ENCODE peak calls at places on chromosomes 6 and 20, in seven cellular contexts. Y, K, T, N, O, Z and L are unnamed samples.

GRCh38 chr6:32685603-32686002 is 19.1 kb upstream of the HLA-DQB1 start:
- DNase-seq in Z (no peak), O (no peak), N (no peak), Y (no peak), T (peak; percentile 25), K (no peak), L (no peak)

GRCh38 chr20:29873946-29874345 is 1383.5 kb upstream of the DEFB115 start:
- DNase-seq in N (peak; percentile 70), Z (peak; percentile 94), K (peak; percentile 93), T (peak; percentile 72), O (peak; percentile 91), Y (peak; percentile 81), L (no peak)

GRCh38 chr6:169224185-169224695 is 29.4 kb downstream of the THBS2 start:
- DNase-seq in Y (peak; percentile 61), N (no peak), Z (no peak), O (peak; percentile 55), T (no peak), K (no peak), L (no peak)

GRCh38 chr20:32368930-32369329 is 10.8 kb downstream of the ASXL1 start:
- DNase-seq in Y (no peak), T (no peak), K (no peak), Z (no peak), O (no peak), N (peak; percentile 57), L (no peak)

GRCh38 chr6:155188707-155189496 is 74.9 kb upstream of the CLDN20 start:
- DNase-seq in T (no peak), N (no peak), Z (no peak), O (no peak), Y (no peak), K (no peak), L (no peak)

GRCh38 chr20:44017905-44018683 is 103.4 kb downstream of the TOX2 start:
- DNase-seq in Y (peak; percentile 91), K (no peak), N (no peak), Z (no peak), T (peak; percentile 88), O (no peak), L (peak; percentile 40)

GRCh38 chr20:34624628-34625027 is 52.3 kb downstream of the PIGU start:
- DNase-seq in Y (no peak), Z (no peak), T (no peak), K (no peak), O (no peak), N (no peak), L (peak; percentile 61)

GRCh38 chr6:114445846-114446245 is 103.0 kb upstream of the HS3ST5 start:
- DNase-seq in N (no peak), T (no peak), Z (no peak), K (no peak), O (no peak), Y (no peak), L (no peak)

GRCh38 chr6:235763-236360 is 56.4 kb upstream of the DUSP22 start:
- DNase-seq in Y (no peak), Z (no peak), T (no peak), K (no peak), O (no peak), N (peak; percentile 59), L (no peak)

GRCh38 chr20:21156266-21156665 is 30.4 kb downstream of the KIZ start:
- DNase-seq in O (no peak), N (peak; percentile 15), K (no peak), T (no peak), Y (no peak), Z (no peak), L (no peak)

GRCh38 chr6:169738972-169739529 is 12.3 kb downstream of the DYNLT2 start:
- DNase-seq in Y (no peak), Z (no peak), O (no peak), N (no peak), T (no peak), K (no peak), L (no peak)

GRCh38 chr20:23159256-23159922 is 73.3 kb upstream of the CD93 start:
- DNase-seq in N (no peak), T (peak; percentile 75), Z (no peak), K (no peak), O (peak; percentile 89), Y (peak; percentile 69), L (no peak)

GRCh38 chr6:82980086-82980485 is 85.6 kb downstream of the UBE3D start:
- DNase-seq in N (no peak), T (no peak), Z (no peak), O (no peak), K (no peak), Y (no peak), L (no peak)

GRCh38 chr6:125477141-125477540 is 175.4 kb upstream of the HDDC2 start:
- DNase-seq in Z (no peak), Y (no peak), T (no peak), N (no peak), K (no peak), O (no peak), L (no peak)

GRCh38 chr20:17659801-17660200 is 22.2 kb downstream of the RRBP1 start:
- DNase-seq in T (no peak), Z (peak; percentile 17), K (no peak), Y (peak; percentile 30), O (no peak), N (peak; percentile 28), L (no peak)

GRCh38 chr6:47137073-47137472 is 94.9 kb upstream of the ADGRF1 start:
- DNase-seq in Z (no peak), Y (no peak), N (no peak), T (no peak), K (no peak), O (no peak), L (no peak)

GRCh38 chr20:51910202-51911050 is 108.1 kb upstream of the SALL4 start:
- DNase-seq in T (peak; percentile 24), N (peak; percentile 65), Y (no peak), K (no peak), O (no peak), Z (no peak), L (peak; percentile 78)

GRCh38 chr6:36615018-36615761 is 21.0 kb downstream of the SRSF3 start:
- DNase-seq in Z (no peak), O (no peak), Y (peak; percentile 80), N (peak; percentile 81), T (peak; percentile 49), K (peak; percentile 78), L (no peak)

GRCh38 chr6:52407467-52407866 is 12.7 kb upstream of the EFHC1 start:
- DNase-seq in T (no peak), N (peak; percentile 75), O (no peak), Y (no peak), K (no peak), Z (no peak), L (no peak)

GRCh38 chr6:45590751-45591184 is 213.0 kb upstream of the SUPT3H start:
- DNase-seq in T (no peak), O (peak; percentile 90), K (no peak), Z (no peak), N (no peak), Y (peak; percentile 89), L (no peak)

GRCh38 chr6:34243901-34244884 is 4.6 kb downstream of the SMIM29 start:
- DNase-seq in T (peak; percentile 80), O (no peak), Y (peak; percentile 89), K (no peak), Z (peak; percentile 81), N (peak; percentile 71), L (no peak)
- TF ChIP-seq POLR2AphosphoS5 in T (peak; percentile 14), O (peak; percentile 55), Y (no peak), K (no peak), Z (no peak), N (peak; percentile 32), L (no peak)

DNA sequence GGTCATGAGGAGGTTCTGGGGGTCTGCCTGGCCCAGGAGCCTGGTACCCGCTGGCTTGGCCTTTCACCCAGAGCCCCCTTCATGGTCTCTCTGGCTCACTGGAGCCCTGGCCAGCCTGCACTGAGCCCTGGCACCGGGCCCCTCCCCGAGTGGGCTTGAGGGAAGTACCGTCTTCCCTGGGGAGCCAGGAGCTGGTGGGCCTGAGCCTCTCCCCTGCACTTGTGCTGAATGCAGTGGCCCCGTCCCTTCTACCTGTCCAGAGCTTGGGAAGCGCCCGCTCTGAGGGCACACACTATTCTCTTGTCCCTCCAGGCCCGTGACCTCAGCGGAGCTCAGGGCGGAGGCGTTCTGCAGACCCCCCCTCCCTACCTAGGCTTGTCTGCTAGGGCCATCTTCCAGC is 62.2 kb downstream of the TCP11 start:
- DNase-seq in N (no peak), K (peak; percentile 76), T (no peak), Z (no peak), Y (no peak), O (no peak), L (no peak)
- H3K4me1 ChIP-seq in N (no peaks in the 10 kb centered on the region), K (peaks cover 77% of the 10 kb centered on the region), T (peaks cover 11% of the 10 kb centered on the region), Z (peaks cover 31% of the 10 kb centered on the region), Y (peaks cover 22% of the 10 kb centered on the region), O (peaks cover 51% of the 10 kb centered on the region), L (no peaks in the 10 kb centered on the region)

GRCh38 chr6:109962271-109962670 is 15.8 kb upstream of the GPR6 start:
- DNase-seq in N (no peak), Z (no peak), O (no peak), K (no peak), Y (no peak), T (no peak), L (no peak)

GRCh38 chr6:109963598-109964170 is 14.4 kb upstream of the GPR6 start:
- DNase-seq in K (no peak), T (no peak), O (no peak), Z (no peak), Y (no peak), N (no peak), L (no peak)

GRCh38 chr6:109961666-109962065 is 16.4 kb upstream of the GPR6 start:
- DNase-seq in T (no peak), K (no peak), N (no peak), O (no peak), Y (no peak), Z (no peak), L (no peak)

DNA sequence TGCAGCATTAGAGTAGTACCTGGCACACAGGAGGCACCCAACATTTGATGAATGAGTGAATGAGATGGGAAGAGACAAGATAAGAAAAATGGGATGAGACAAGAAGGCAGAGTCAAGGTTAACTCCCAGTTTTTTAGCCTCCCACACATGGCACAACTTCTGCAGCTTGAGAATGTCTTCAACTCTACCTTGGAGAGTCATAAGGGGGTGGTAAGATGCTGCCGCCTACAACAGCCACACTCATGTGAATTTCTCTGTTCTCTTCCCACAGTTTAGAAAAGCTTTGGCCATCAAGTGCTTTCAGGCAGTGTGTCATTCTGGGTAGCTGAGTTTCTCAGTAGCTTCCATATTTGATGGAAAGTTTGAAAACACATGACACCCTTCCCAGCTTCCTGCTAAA is 19.5 kb upstream of the GPR6 start:
- DNase-seq in Z (no peak), N (no peak), K (no peak), Y (no peak), O (no peak), T (no peak), L (no peak)
- TF ChIP-seq POLR2AphosphoS5 in Z (no peak), N (no peak), K (no peak), Y (no peak), O (no peak), T (no peak), L (no peak)

GRCh38 chr20:49367113-49367512 is 89.3 kb upstream of the ZNFX1 start:
- DNase-seq in K (no peak), Z (no peak), Y (no peak), N (no peak), T (no peak), O (no peak), L (no peak)

GRCh38 chr20:49375170-49375569 is 97.3 kb upstream of the ZNFX1 start:
- DNase-seq in O (no peak), N (no peak), Y (no peak), K (no peak), T (no peak), Z (no peak), L (no peak)

GRCh38 chr20:49368596-49368995 is 90.7 kb upstream of the ZNFX1 start:
- DNase-seq in N (no peak), Y (no peak), K (no peak), O (no peak), Z (no peak), T (no peak), L (no peak)

GRCh38 chr20:49377326-49377725 is 99.5 kb upstream of the ZNFX1 start:
- DNase-seq in Y (no peak), N (no peak), Z (no peak), O (no peak), T (no peak), K (no peak), L (no peak)

GRCh38 chr20:49372095-49372734 is 94.4 kb upstream of the ZNFX1 start:
- DNase-seq in T (no peak), N (no peak), Y (no peak), Z (no peak), O (no peak), K (no peak), L (peak; percentile 24)
- H3K4me1 ChIP-seq in T (no peaks in the 10 kb centered on the region), N (no peaks in the 10 kb centered on the region), Y (peaks cover 5% of the 10 kb centered on the region), Z (no peaks in the 10 kb centered on the region), O (peaks cover 10% of the 10 kb centered on the region), K (peaks cover 4% of the 10 kb centered on the region), L (no peaks in the 10 kb centered on the region)